ENCODE peak calls at places on chromosome 17, in seven cellular contexts. C is right cardiac atrium, I is sigmoid colon, V is tibial artery, N is T-helper 17 cell, D is IMR-90, G is SJSA1. L is an unnamed sample. For H3K9me3, the result is how much of the 10 kb centered on the place peaks cover.

GRCh38 chr17:47907932-47908562 is 12.0 kb downstream of the SP2 start:
- DNase-seq in D (no peak), C (no peak), V (no peak), N (no peak), I (no peak), G (no peak), L (no peak)

GRCh38 chr17:76997981-76998531 is 129.9 kb downstream of the MGAT5B start:
- DNase-seq in D (no peak), N (no peak), I (no peak), V (no peak), C (no peak), G (peak), L (peak)

GRCh38 chr17:62700964-62701705 is 73.7 kb downstream of the MRC2 start:
- DNase-seq in I (peak), C (no peak), D (no peak), V (peak), G (no peak), N (no peak), L (no peak)

GRCh38 chr17:29041091-29041490 is 1.9 kb upstream of the PIPOX start:
- DNase-seq in V (no peak), I (no peak), N (no peak), G (no peak), C (no peak), D (no peak), L (no peak)

GRCh38 chr17:42670199-42670924 is 6.4 kb downstream of the PLEKHH3 start:
- DNase-seq in G (no peak), N (peak), I (no peak), D (no peak), V (no peak), C (no peak), L (no peak)

GRCh38 chr17:31491794-31492171 is 100.3 kb downstream of the RAB11FIP4 start:
- DNase-seq in I (no peak), V (no peak), C (no peak), N (no peak), D (no peak), G (no peak), L (peak)

GRCh38 chr17:59284317-59284716 is 47.1 kb upstream of the YPEL2 start:
- DNase-seq in D (no peak), I (no peak), N (no peak), C (no peak), V (no peak), G (no peak), L (no peak)

GRCh38 chr17:75832652-75833400 is 11.4 kb downstream of the UNC13D start:
- DNase-seq in I (no peak), C (no peak), N (no peak), D (no peak), G (no peak), V (no peak), L (no peak)

GRCh38 chr17:77286641-77287431 is 146.1 kb downstream of the SEC14L1 start:
- DNase-seq in N (no peak), V (peak), C (peak), D (peak), G (no peak), I (peak), L (peak)

GRCh38 chr17:74512041-74512440 is 19.2 kb downstream of the CD300LB start:
- DNase-seq in I (no peak), D (no peak), V (peak), N (no peak), C (peak), G (no peak), L (no peak)

GRCh38 chr17:13079010-13079409 is 61.2 kb upstream of the ELAC2 start:
- DNase-seq in C (no peak), G (no peak), V (no peak), I (no peak), D (no peak), N (no peak), L (no peak)

GRCh38 chr17:80738987-80739730 is 194.5 kb downstream of the RPTOR start:
- DNase-seq in D (no peak), I (no peak), C (no peak), G (no peak), V (no peak), N (no peak), L (no peak)

GRCh38 chr17:16933317-16934132 is 38.4 kb downstream of the TNFRSF13B start:
- DNase-seq in D (no peak), C (no peak), N (no peak), V (peak), I (peak), G (no peak), L (no peak)

GRCh38 chr17:58998871-58999270 is 107.8 kb downstream of the TRIM37 start:
- DNase-seq in G (no peak), D (no peak), I (no peak), V (no peak), N (no peak), C (no peak), L (no peak)

GRCh38 chr17:44354582-44355309 is 8.9 kb downstream of the FAM171A2 start:
- DNase-seq in I (no peak), G (no peak), V (no peak), D (no peak), N (peak), C (peak), L (peak)

GRCh38 chr17:57533684-57534305 is 211.3 kb downstream of the CCDC182 start:
- DNase-seq in N (no peak), C (no peak), I (no peak), V (no peak), G (no peak), D (no peak), L (no peak)

GRCh38 chr17:66855204-66855603 is 20.3 kb downstream of the CACNG5 start:
- DNase-seq in C (no peak), N (no peak), I (no peak), V (no peak), D (no peak), G (peak), L (no peak)

GRCh38 chr17:2025220-2025621 is at the start of gene RTN4RL1:
- DNase-seq in I (peak), N (peak), D (no peak), V (peak), G (no peak), C (peak), L (peak)

GRCh38 chr17:7912927-7913524 is 3.1 kb downstream of the RNF227 start:
- DNase-seq in C (no peak), V (no peak), I (no peak), G (no peak), N (no peak), D (peak), L (no peak)

GRCh38 chr17:9021158-9021984 is at the start of gene NTN1:
- DNase-seq in I (peak), C (peak), G (peak), N (peak), V (peak), D (peak), L (peak)

GRCh38 chr17:7242717-7243576 is 698 bp upstream of the GABARAP start:
- DNase-seq in C (peak), I (peak), D (peak), G (peak), N (peak), V (peak), L (peak)

GRCh38 chr17:74037320-74037719 is 166.2 kb upstream of the RPL38 start:
- DNase-seq in I (no peak), V (no peak), C (peak), N (no peak), D (no peak), G (no peak), L (no peak)

GRCh38 chr17:38751803-38752118 is 780 bp upstream of the PSMB3 start:
- DNase-seq in D (peak), N (peak), G (peak), V (peak), C (peak), I (peak), L (peak)

GRCh38 chr17:48594412-48595106 is 980 bp upstream of the HOXB5 start:
- DNase-seq in N (no peak), C (no peak), D (peak), I (no peak), V (no peak), G (no peak), L (peak)

GRCh38 chr17:45371414-45372324 is 54.8 kb upstream of the MAP3K14 start:
- DNase-seq in D (peak), G (peak), N (no peak), V (peak), C (peak), I (peak), L (no peak)

GRCh38 chr17:78409191-78409621 is 30.8 kb downstream of the PGS1 start:
- DNase-seq in I (no peak), G (no peak), D (no peak), N (no peak), V (no peak), C (no peak), L (peak)

GRCh38 chr17:82490512-82491195 is 28.9 kb upstream of the FOXK2 start:
- DNase-seq in V (no peak), N (no peak), C (no peak), D (no peak), I (no peak), G (no peak), L (peak)

GRCh38 chr17:55152236-55152635 is 112.5 kb upstream of the HLF start:
- DNase-seq in N (no peak), V (no peak), D (peak), I (no peak), C (no peak), G (no peak), L (no peak)

GRCh38 chr17:78820122-78820792 is 20.4 kb downstream of the USP36 start:
- DNase-seq in V (no peak), C (no peak), I (no peak), N (no peak), D (no peak), G (no peak), L (no peak)

GRCh38 chr17:80772906-80773242 is 218.8 kb upstream of the CHMP6 start:
- DNase-seq in G (peak), N (no peak), I (no peak), C (no peak), D (no peak), V (no peak), L (no peak)

GRCh38 chr17:3961564-3962047 is 2.6 kb downstream of the ATP2A3 start:
- DNase-seq in N (no peak), G (no peak), I (no peak), V (no peak), C (no peak), D (no peak), L (peak)

GRCh38 chr17:8268550-8269298 is 19.6 kb downstream of the PFAS start:
- DNase-seq in V (no peak), C (no peak), I (no peak), D (no peak), N (no peak), G (no peak), L (no peak)

GRCh38 chr17:47878203-47879027 is 17.6 kb upstream of the SP2 start:
- DNase-seq in V (no peak), D (no peak), C (no peak), N (no peak), I (no peak), G (no peak), L (peak)

GRCh38 chr17:77830816-77831490 is 127.5 kb upstream of the TNRC6C start:
- DNase-seq in I (peak), G (no peak), V (peak), D (no peak), C (no peak), N (no peak), L (no peak)

GRCh38 chr17:27993161-27993695 is 49.2 kb upstream of the NLK start:
- DNase-seq in V (no peak), N (no peak), I (no peak), D (no peak), C (no peak), G (no peak), L (no peak)
- H3K9me3 ChIP-seq in V (under half), N (under half), I (under half), D (under half), C (under half), G (under half), L (under half)

GRCh38 chr17:72826602-72827001 is 265.9 kb downstream of the SLC39A11 start:
- DNase-seq in G (no peak), I (no peak), C (no peak), D (peak), V (no peak), N (no peak), L (no peak)
- H3K9me3 ChIP-seq in G (under half), I (under half), C (under half), D (under half), V (under half), N (under half), L (under half)

DNA sequence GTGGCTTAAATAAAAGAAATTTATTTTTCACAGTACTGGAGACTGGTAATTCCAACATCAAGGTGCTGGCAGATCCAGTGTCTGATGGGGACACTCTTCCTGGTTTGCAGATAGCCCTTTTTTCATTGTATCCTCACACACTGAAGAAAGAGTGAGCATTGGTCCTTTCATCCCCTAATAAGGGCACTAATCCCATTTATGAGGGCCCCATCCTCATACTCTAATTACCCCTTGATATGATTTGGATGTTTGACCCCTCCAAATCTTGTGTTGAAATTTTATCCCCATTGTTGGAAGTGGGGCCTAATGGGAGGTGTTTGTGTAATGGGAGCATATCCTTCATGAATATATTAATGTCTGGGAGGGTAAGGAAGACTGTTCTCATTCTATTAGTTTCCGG is 9.4 kb upstream of the FAM20A start:
- DNase-seq in G (no peak), D (no peak), V (no peak), C (no peak), N (no peak), I (no peak), L (no peak)
- H3K9me3 ChIP-seq in G (under half), D (under half), V (under half), C (under half), N (under half), I (under half), L (under half)

DNA sequence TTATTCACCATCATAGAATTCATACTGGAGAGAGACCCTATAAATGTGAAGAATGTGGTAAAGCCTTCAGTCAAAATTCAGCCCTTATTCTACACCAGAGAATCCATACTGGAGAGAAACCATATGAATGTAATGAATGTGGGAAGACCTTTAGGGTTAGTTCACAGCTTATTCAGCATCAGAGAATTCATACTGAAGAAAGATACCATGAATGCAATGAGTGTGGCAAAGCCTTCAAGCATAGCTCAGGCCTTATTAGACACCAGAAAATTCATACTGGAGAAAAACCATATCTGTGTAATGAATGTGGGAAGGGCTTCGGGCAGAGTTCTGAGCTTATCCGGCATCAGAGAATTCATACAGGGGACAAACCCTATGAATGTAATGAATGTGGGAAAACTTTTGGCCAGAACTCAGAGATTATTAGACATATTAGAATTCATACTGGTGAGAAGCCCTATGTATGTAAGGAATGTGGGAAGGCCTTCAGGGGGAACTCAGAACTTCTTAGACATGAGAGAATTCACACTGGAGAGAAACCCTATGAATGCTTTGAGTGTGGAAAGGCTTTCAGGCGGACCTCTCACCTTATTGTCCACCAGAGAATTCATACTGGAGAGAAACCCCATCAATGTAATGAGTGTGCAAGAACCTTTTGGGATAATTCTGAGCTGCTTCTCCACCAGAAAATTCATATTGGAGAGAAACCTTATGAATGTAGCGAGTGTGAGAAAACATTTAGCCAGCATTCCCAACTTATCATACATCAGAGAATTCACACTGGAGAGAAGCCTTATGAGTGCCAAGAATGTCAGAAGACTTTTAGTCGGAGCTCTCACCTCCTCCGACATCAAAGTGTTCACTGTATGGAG is 14.1 kb downstream of the ZFP3 start:
- DNase-seq in N (no peak), G (no peak), V (no peak), I (no peak), D (no peak), C (no peak), L (no peak)
- H3K9me3 ChIP-seq in N (half or more), G (under half), V (under half), I (half or more), D (half or more), C (under half), L (half or more)

DNA sequence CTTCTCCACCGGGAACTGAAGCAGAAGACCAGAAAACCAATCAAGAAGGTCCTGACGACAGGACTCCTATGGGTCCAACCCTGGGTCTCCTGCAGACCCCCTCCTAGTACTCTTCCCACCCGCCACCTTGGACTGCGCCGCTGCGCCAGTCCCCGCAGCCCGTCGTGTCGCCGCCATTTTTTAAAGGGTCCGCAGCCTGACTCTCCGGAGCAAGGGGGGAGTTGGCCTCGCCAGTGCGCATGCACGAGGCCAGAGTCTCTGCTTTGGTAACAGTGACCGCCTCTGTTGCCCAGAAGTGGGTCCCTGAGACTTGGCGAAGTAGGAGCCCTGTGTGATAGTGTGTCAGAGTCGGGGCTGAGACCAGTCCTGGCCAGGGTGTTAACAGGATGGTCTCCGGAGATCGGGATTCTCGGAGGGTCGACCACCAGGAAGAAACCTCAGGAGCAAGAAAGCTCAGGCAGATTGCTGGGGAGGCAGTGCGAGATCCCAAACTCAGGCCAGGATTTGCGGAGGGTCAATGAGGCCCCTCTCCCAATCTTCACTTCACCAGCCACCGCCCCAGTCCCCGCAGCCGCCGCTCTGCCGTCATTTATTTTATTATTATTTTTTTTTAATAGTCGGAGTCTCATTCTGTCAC is 612.5 kb downstream of the KCNJ18 start:
- DNase-seq in C (no peak), V (no peak), D (no peak), I (no peak), G (no peak), N (no peak), L (no peak)
- H3K9me3 ChIP-seq in C (under half), V (under half), D (under half), I (under half), G (under half), N (under half), L (under half)

L was measured in Peyer's patch.